ENCODE peak calls at places on chromosomes 16 and 17, in nine cellular contexts. One of them, this sample, is unnamed.

GRCh38 chr16:68792465-68793324 is 50.6 kb upstream of the TANGO6 start:
- DNase-seq in GM19239: no peak
- DNase-seq in stimulated activated CD4-positive, alpha-beta T cell treated with anti-CD3 and anti-CD28 coated beads, Interleukin-12 subunit alpha, Interleukin-12 subunit beta, amount 100 ng/mL, for 24 hours: no peak
- DNase-seq in non-pigmented ciliary epithelial cell: peak
- DNase-seq in GM20000: no peak
- DNase-seq in Karpas-422: no peak
- DNase-seq in T follicular helper cell: no peak
- DNase-seq in EH: peak
- DNase-seq in amygdala: no peak
- DNase-seq in this sample: no peak

GRCh38 chr17:28317965-28318758 is 838 bp upstream of the TMEM97 start:
- DNase-seq in GM19239: no peak
- DNase-seq in stimulated activated CD4-positive, alpha-beta T cell treated with anti-CD3 and anti-CD28 coated beads, Interleukin-12 subunit alpha, Interleukin-12 subunit beta, amount 100 ng/mL, for 24 hours: no peak
- DNase-seq in non-pigmented ciliary epithelial cell: no peak
- DNase-seq in GM20000: no peak
- DNase-seq in Karpas-422: peak
- DNase-seq in T follicular helper cell: no peak
- DNase-seq in EH: no peak
- DNase-seq in amygdala: no peak
- DNase-seq in this sample: no peak

GRCh38 chr16:80526418-80527061 is 14.3 kb upstream of the DYNLRB2 start:
- DNase-seq in GM19239: peak
- DNase-seq in stimulated activated CD4-positive, alpha-beta T cell treated with anti-CD3 and anti-CD28 coated beads, Interleukin-12 subunit alpha, Interleukin-12 subunit beta, amount 100 ng/mL, for 24 hours: peak
- DNase-seq in non-pigmented ciliary epithelial cell: peak
- DNase-seq in GM20000: peak
- DNase-seq in Karpas-422: peak
- DNase-seq in T follicular helper cell: peak
- DNase-seq in EH: peak
- DNase-seq in amygdala: peak
- DNase-seq in this sample: peak

GRCh38 chr16:536746-537145 is 9.2 kb downstream of the CAPN15 start:
- DNase-seq in GM19239: no peak
- DNase-seq in stimulated activated CD4-positive, alpha-beta T cell treated with anti-CD3 and anti-CD28 coated beads, Interleukin-12 subunit alpha, Interleukin-12 subunit beta, amount 100 ng/mL, for 24 hours: no peak
- DNase-seq in non-pigmented ciliary epithelial cell: no peak
- DNase-seq in GM20000: no peak
- DNase-seq in Karpas-422: no peak
- DNase-seq in T follicular helper cell: no peak
- DNase-seq in EH: no peak
- DNase-seq in amygdala: no peak
- DNase-seq in this sample: no peak

GRCh38 chr16:80347900-80348299 is 192.9 kb upstream of the DYNLRB2 start:
- DNase-seq in GM19239: no peak
- DNase-seq in stimulated activated CD4-positive, alpha-beta T cell treated with anti-CD3 and anti-CD28 coated beads, Interleukin-12 subunit alpha, Interleukin-12 subunit beta, amount 100 ng/mL, for 24 hours: no peak
- DNase-seq in non-pigmented ciliary epithelial cell: no peak
- DNase-seq in GM20000: no peak
- DNase-seq in Karpas-422: no peak
- DNase-seq in T follicular helper cell: no peak
- DNase-seq in EH: peak
- DNase-seq in amygdala: no peak
- DNase-seq in this sample: no peak

GRCh38 chr16:15954814-15955151 is 5.4 kb downstream of the ABCC1 start:
- DNase-seq in GM19239: no peak
- DNase-seq in stimulated activated CD4-positive, alpha-beta T cell treated with anti-CD3 and anti-CD28 coated beads, Interleukin-12 subunit alpha, Interleukin-12 subunit beta, amount 100 ng/mL, for 24 hours: no peak
- DNase-seq in non-pigmented ciliary epithelial cell: no peak
- DNase-seq in GM20000: no peak
- DNase-seq in Karpas-422: no peak
- DNase-seq in T follicular helper cell: no peak
- DNase-seq in EH: peak
- DNase-seq in amygdala: no peak
- DNase-seq in this sample: no peak

GRCh38 chr17:9645858-9646555 is 690 bp downstream of the USP43 start:
- DNase-seq in GM19239: peak
- DNase-seq in stimulated activated CD4-positive, alpha-beta T cell treated with anti-CD3 and anti-CD28 coated beads, Interleukin-12 subunit alpha, Interleukin-12 subunit beta, amount 100 ng/mL, for 24 hours: peak
- DNase-seq in non-pigmented ciliary epithelial cell: no peak
- DNase-seq in GM20000: peak
- DNase-seq in Karpas-422: no peak
- DNase-seq in T follicular helper cell: no peak
- DNase-seq in EH: no peak
- DNase-seq in amygdala: no peak
- DNase-seq in this sample: no peak

GRCh38 chr17:67221062-67221998 is 23.7 kb downstream of the HELZ start:
- DNase-seq in GM19239: no peak
- DNase-seq in stimulated activated CD4-positive, alpha-beta T cell treated with anti-CD3 and anti-CD28 coated beads, Interleukin-12 subunit alpha, Interleukin-12 subunit beta, amount 100 ng/mL, for 24 hours: no peak
- DNase-seq in non-pigmented ciliary epithelial cell: no peak
- DNase-seq in GM20000: peak
- DNase-seq in Karpas-422: peak
- DNase-seq in T follicular helper cell: peak
- DNase-seq in EH: peak
- DNase-seq in amygdala: peak
- DNase-seq in this sample: no peak

GRCh38 chr16:15960124-15960971 is 10.9 kb downstream of the ABCC1 start:
- DNase-seq in GM19239: no peak
- DNase-seq in stimulated activated CD4-positive, alpha-beta T cell treated with anti-CD3 and anti-CD28 coated beads, Interleukin-12 subunit alpha, Interleukin-12 subunit beta, amount 100 ng/mL, for 24 hours: no peak
- DNase-seq in non-pigmented ciliary epithelial cell: no peak
- DNase-seq in GM20000: no peak
- DNase-seq in Karpas-422: no peak
- DNase-seq in T follicular helper cell: no peak
- DNase-seq in EH: no peak
- DNase-seq in amygdala: no peak
- DNase-seq in this sample: no peak

GRCh38 chr16:78563905-78564304 is 464.5 kb downstream of the WWOX start:
- DNase-seq in GM19239: no peak
- DNase-seq in stimulated activated CD4-positive, alpha-beta T cell treated with anti-CD3 and anti-CD28 coated beads, Interleukin-12 subunit alpha, Interleukin-12 subunit beta, amount 100 ng/mL, for 24 hours: no peak
- DNase-seq in non-pigmented ciliary epithelial cell: no peak
- DNase-seq in GM20000: no peak
- DNase-seq in Karpas-422: no peak
- DNase-seq in T follicular helper cell: no peak
- DNase-seq in EH: no peak
- DNase-seq in amygdala: no peak
- DNase-seq in this sample: no peak

GRCh38 chr17:44595216-44595775 is 38.0 kb downstream of the FZD2 start:
- DNase-seq in GM19239: no peak
- DNase-seq in stimulated activated CD4-positive, alpha-beta T cell treated with anti-CD3 and anti-CD28 coated beads, Interleukin-12 subunit alpha, Interleukin-12 subunit beta, amount 100 ng/mL, for 24 hours: no peak
- DNase-seq in non-pigmented ciliary epithelial cell: no peak
- DNase-seq in GM20000: no peak
- DNase-seq in Karpas-422: no peak
- DNase-seq in T follicular helper cell: no peak
- DNase-seq in EH: no peak
- DNase-seq in amygdala: no peak
- DNase-seq in this sample: no peak

GRCh38 chr17:73151888-73152633 is 12.7 kb upstream of the SSTR2 start:
- DNase-seq in GM19239: no peak
- DNase-seq in stimulated activated CD4-positive, alpha-beta T cell treated with anti-CD3 and anti-CD28 coated beads, Interleukin-12 subunit alpha, Interleukin-12 subunit beta, amount 100 ng/mL, for 24 hours: no peak
- DNase-seq in non-pigmented ciliary epithelial cell: no peak
- DNase-seq in GM20000: no peak
- DNase-seq in Karpas-422: peak
- DNase-seq in T follicular helper cell: no peak
- DNase-seq in EH: no peak
- DNase-seq in amygdala: no peak
- DNase-seq in this sample: no peak

GRCh38 chr17:30222741-30223175 is 12.7 kb downstream of the SLC6A4 start:
- DNase-seq in GM19239: no peak
- DNase-seq in stimulated activated CD4-positive, alpha-beta T cell treated with anti-CD3 and anti-CD28 coated beads, Interleukin-12 subunit alpha, Interleukin-12 subunit beta, amount 100 ng/mL, for 24 hours: no peak
- DNase-seq in non-pigmented ciliary epithelial cell: no peak
- DNase-seq in GM20000: no peak
- DNase-seq in Karpas-422: no peak
- DNase-seq in T follicular helper cell: no peak
- DNase-seq in EH: no peak
- DNase-seq in amygdala: no peak
- DNase-seq in this sample: no peak

This sample was measured in CD8-positive, alpha-beta memory T cell.